ENCODE peak calls at places on chromosomes 12 and 14, in nine cellular contexts. One of them, this sample, is unnamed.

GRCh38 chr12:41473441-41473840 is 285.3 kb downstream of the PDZRN4 start:
- DNase-seq in T-helper 2 cell treated with Interferon-gamma antibody and Interleukin-4, amounts not matched to agents 5 μg/mL and 100 μg/mL, for 36 hours: no peak
- DNase-seq in GM10248: no peak
- DNase-seq in stimulated activated CD8-positive, alpha-beta memory T cell treated with anti-CD3 and anti-CD28 coated beads, Interleukin-2, amount 100 ng/mL, for 48 hours: no peak
- DNase-seq in foreskin fibroblast: no peak
- DNase-seq in sigmoid colon: no peak
- DNase-seq in HEK293T: no peak
- DNase-seq in ACHN: no peak
- DNase-seq in T-helper 22 cell: no peak
- DNase-seq in this sample: no peak

GRCh38 chr12:52141306-52141705 is 50.5 kb downstream of the KRT80 start:
- DNase-seq in stimulated activated CD8-positive, alpha-beta memory T cell treated with anti-CD3 and anti-CD28 coated beads, Interleukin-2, amount 100 ng/mL, for 48 hours: no peak
- DNase-seq in sigmoid colon: no peak
- DNase-seq in foreskin fibroblast: no peak
- DNase-seq in HEK293T: peak
- DNase-seq in ACHN: no peak
- DNase-seq in T-helper 2 cell treated with Interferon-gamma antibody and Interleukin-4, amounts not matched to agents 5 μg/mL and 100 μg/mL, for 36 hours: no peak
- DNase-seq in T-helper 22 cell: no peak
- DNase-seq in GM10248: no peak
- DNase-seq in this sample: no peak

GRCh38 chr14:95185452-95186392 is 28.4 kb upstream of the DICER1 start:
- DNase-seq in GM10248: no peak
- DNase-seq in foreskin fibroblast: peak
- DNase-seq in stimulated activated CD8-positive, alpha-beta memory T cell treated with anti-CD3 and anti-CD28 coated beads, Interleukin-2, amount 100 ng/mL, for 48 hours: no peak
- DNase-seq in T-helper 22 cell: no peak
- DNase-seq in sigmoid colon: peak
- DNase-seq in T-helper 2 cell treated with Interferon-gamma antibody and Interleukin-4, amounts not matched to agents 5 μg/mL and 100 μg/mL, for 36 hours: no peak
- DNase-seq in HEK293T: no peak
- DNase-seq in ACHN: no peak
- DNase-seq in this sample: no peak

GRCh38 chr12:80178846-80179245 is 79.5 kb downstream of the OTOGL start:
- DNase-seq in sigmoid colon: no peak
- DNase-seq in T-helper 2 cell treated with Interferon-gamma antibody and Interleukin-4, amounts not matched to agents 5 μg/mL and 100 μg/mL, for 36 hours: peak
- DNase-seq in T-helper 22 cell: no peak
- DNase-seq in GM10248: no peak
- DNase-seq in ACHN: no peak
- DNase-seq in HEK293T: no peak
- DNase-seq in foreskin fibroblast: no peak
- DNase-seq in stimulated activated CD8-positive, alpha-beta memory T cell treated with anti-CD3 and anti-CD28 coated beads, Interleukin-2, amount 100 ng/mL, for 48 hours: no peak
- DNase-seq in this sample: no peak

GRCh38 chr12:79016181-79016580 is 151.6 kb downstream of the SYT1 start:
- DNase-seq in ACHN: no peak
- DNase-seq in HEK293T: no peak
- DNase-seq in T-helper 2 cell treated with Interferon-gamma antibody and Interleukin-4, amounts not matched to agents 5 μg/mL and 100 μg/mL, for 36 hours: no peak
- DNase-seq in foreskin fibroblast: no peak
- DNase-seq in T-helper 22 cell: no peak
- DNase-seq in GM10248: no peak
- DNase-seq in stimulated activated CD8-positive, alpha-beta memory T cell treated with anti-CD3 and anti-CD28 coated beads, Interleukin-2, amount 100 ng/mL, for 48 hours: no peak
- DNase-seq in sigmoid colon: no peak
- DNase-seq in this sample: no peak

GRCh38 chr12:21416611-21417121 is 20.8 kb upstream of the PYROXD1 start:
- DNase-seq in stimulated activated CD8-positive, alpha-beta memory T cell treated with anti-CD3 and anti-CD28 coated beads, Interleukin-2, amount 100 ng/mL, for 48 hours: no peak
- DNase-seq in ACHN: peak
- DNase-seq in GM10248: no peak
- DNase-seq in foreskin fibroblast: peak
- DNase-seq in HEK293T: no peak
- DNase-seq in T-helper 2 cell treated with Interferon-gamma antibody and Interleukin-4, amounts not matched to agents 5 μg/mL and 100 μg/mL, for 36 hours: no peak
- DNase-seq in sigmoid colon: no peak
- DNase-seq in T-helper 22 cell: no peak
- DNase-seq in this sample: no peak

GRCh38 chr14:64244279-64244678 is 49.9 kb downstream of the ESR2 start:
- DNase-seq in sigmoid colon: no peak
- DNase-seq in foreskin fibroblast: no peak
- DNase-seq in T-helper 2 cell treated with Interferon-gamma antibody and Interleukin-4, amounts not matched to agents 5 μg/mL and 100 μg/mL, for 36 hours: no peak
- DNase-seq in stimulated activated CD8-positive, alpha-beta memory T cell treated with anti-CD3 and anti-CD28 coated beads, Interleukin-2, amount 100 ng/mL, for 48 hours: no peak
- DNase-seq in T-helper 22 cell: no peak
- DNase-seq in GM10248: no peak
- DNase-seq in ACHN: no peak
- DNase-seq in HEK293T: no peak
- DNase-seq in this sample: no peak

GRCh38 chr14:93219103-93219726 is 12.2 kb downstream of the UBR7 start:
- DNase-seq in foreskin fibroblast: peak
- DNase-seq in T-helper 22 cell: peak
- DNase-seq in GM10248: peak
- DNase-seq in sigmoid colon: no peak
- DNase-seq in ACHN: peak
- DNase-seq in T-helper 2 cell treated with Interferon-gamma antibody and Interleukin-4, amounts not matched to agents 5 μg/mL and 100 μg/mL, for 36 hours: no peak
- DNase-seq in HEK293T: peak
- DNase-seq in stimulated activated CD8-positive, alpha-beta memory T cell treated with anti-CD3 and anti-CD28 coated beads, Interleukin-2, amount 100 ng/mL, for 48 hours: no peak
- DNase-seq in this sample: peak

GRCh38 chr12:19465711-19466110 is 26.4 kb downstream of the AEBP2 start:
- DNase-seq in T-helper 22 cell: no peak
- DNase-seq in stimulated activated CD8-positive, alpha-beta memory T cell treated with anti-CD3 and anti-CD28 coated beads, Interleukin-2, amount 100 ng/mL, for 48 hours: no peak
- DNase-seq in ACHN: no peak
- DNase-seq in HEK293T: no peak
- DNase-seq in sigmoid colon: no peak
- DNase-seq in foreskin fibroblast: no peak
- DNase-seq in T-helper 2 cell treated with Interferon-gamma antibody and Interleukin-4, amounts not matched to agents 5 μg/mL and 100 μg/mL, for 36 hours: no peak
- DNase-seq in GM10248: no peak
- DNase-seq in this sample: no peak

GRCh38 chr12:75623631-75624118 is 112.3 kb upstream of the KRR1 start:
- DNase-seq in HEK293T: no peak
- DNase-seq in GM10248: no peak
- DNase-seq in sigmoid colon: no peak
- DNase-seq in T-helper 22 cell: no peak
- DNase-seq in T-helper 2 cell treated with Interferon-gamma antibody and Interleukin-4, amounts not matched to agents 5 μg/mL and 100 μg/mL, for 36 hours: no peak
- DNase-seq in stimulated activated CD8-positive, alpha-beta memory T cell treated with anti-CD3 and anti-CD28 coated beads, Interleukin-2, amount 100 ng/mL, for 48 hours: no peak
- DNase-seq in ACHN: peak
- DNase-seq in foreskin fibroblast: peak
- DNase-seq in this sample: no peak

GRCh38 chr12:53205747-53206146 is 1.3 kb downstream of the ITGB7 start:
- DNase-seq in sigmoid colon: no peak
- DNase-seq in HEK293T: no peak
- DNase-seq in ACHN: peak
- DNase-seq in foreskin fibroblast: peak
- DNase-seq in T-helper 22 cell: peak
- DNase-seq in T-helper 2 cell treated with Interferon-gamma antibody and Interleukin-4, amounts not matched to agents 5 μg/mL and 100 μg/mL, for 36 hours: peak
- DNase-seq in GM10248: peak
- DNase-seq in stimulated activated CD8-positive, alpha-beta memory T cell treated with anti-CD3 and anti-CD28 coated beads, Interleukin-2, amount 100 ng/mL, for 48 hours: peak
- DNase-seq in this sample: peak

GRCh38 chr14:93928184-93929047 is 1.3 kb downstream of the FAM181A start:
- DNase-seq in T-helper 2 cell treated with Interferon-gamma antibody and Interleukin-4, amounts not matched to agents 5 μg/mL and 100 μg/mL, for 36 hours: no peak
- DNase-seq in foreskin fibroblast: no peak
- DNase-seq in ACHN: no peak
- DNase-seq in stimulated activated CD8-positive, alpha-beta memory T cell treated with anti-CD3 and anti-CD28 coated beads, Interleukin-2, amount 100 ng/mL, for 48 hours: no peak
- DNase-seq in HEK293T: no peak
- DNase-seq in T-helper 22 cell: no peak
- DNase-seq in GM10248: no peak
- DNase-seq in sigmoid colon: no peak
- DNase-seq in this sample: no peak

GRCh38 chr12:108890208-108890607 is 10.3 kb downstream of the DAO start:
- DNase-seq in T-helper 22 cell: no peak
- DNase-seq in T-helper 2 cell treated with Interferon-gamma antibody and Interleukin-4, amounts not matched to agents 5 μg/mL and 100 μg/mL, for 36 hours: no peak
- DNase-seq in stimulated activated CD8-positive, alpha-beta memory T cell treated with anti-CD3 and anti-CD28 coated beads, Interleukin-2, amount 100 ng/mL, for 48 hours: no peak
- DNase-seq in GM10248: no peak
- DNase-seq in HEK293T: no peak
- DNase-seq in sigmoid colon: no peak
- DNase-seq in ACHN: peak
- DNase-seq in foreskin fibroblast: no peak
- DNase-seq in this sample: no peak

GRCh38 chr14:69818760-69819191 is 21.7 kb upstream of the SLC10A1 start:
- DNase-seq in T-helper 22 cell: peak
- DNase-seq in HEK293T: peak
- DNase-seq in sigmoid colon: no peak
- DNase-seq in ACHN: peak
- DNase-seq in GM10248: peak
- DNase-seq in T-helper 2 cell treated with Interferon-gamma antibody and Interleukin-4, amounts not matched to agents 5 μg/mL and 100 μg/mL, for 36 hours: peak
- DNase-seq in stimulated activated CD8-positive, alpha-beta memory T cell treated with anti-CD3 and anti-CD28 coated beads, Interleukin-2, amount 100 ng/mL, for 48 hours: peak
- DNase-seq in foreskin fibroblast: peak
- DNase-seq in this sample: peak

GRCh38 chr12:131260970-131261369 is 307.3 kb downstream of the ADGRD1 start:
- DNase-seq in T-helper 2 cell treated with Interferon-gamma antibody and Interleukin-4, amounts not matched to agents 5 μg/mL and 100 μg/mL, for 36 hours: no peak
- DNase-seq in ACHN: no peak
- DNase-seq in sigmoid colon: no peak
- DNase-seq in T-helper 22 cell: no peak
- DNase-seq in stimulated activated CD8-positive, alpha-beta memory T cell treated with anti-CD3 and anti-CD28 coated beads, Interleukin-2, amount 100 ng/mL, for 48 hours: no peak
- DNase-seq in GM10248: no peak
- DNase-seq in HEK293T: no peak
- DNase-seq in foreskin fibroblast: no peak
- DNase-seq in this sample: no peak

GRCh38 chr12:53241623-53242412 is 9.8 kb upstream of the RARG start:
- DNase-seq in sigmoid colon: no peak
- DNase-seq in HEK293T: no peak
- DNase-seq in GM10248: no peak
- DNase-seq in T-helper 2 cell treated with Interferon-gamma antibody and Interleukin-4, amounts not matched to agents 5 μg/mL and 100 μg/mL, for 36 hours: no peak
- DNase-seq in stimulated activated CD8-positive, alpha-beta memory T cell treated with anti-CD3 and anti-CD28 coated beads, Interleukin-2, amount 100 ng/mL, for 48 hours: no peak
- DNase-seq in foreskin fibroblast: no peak
- DNase-seq in ACHN: no peak
- DNase-seq in T-helper 22 cell: no peak
- DNase-seq in this sample: no peak

GRCh38 chr12:103731539-103731938 is 109.5 kb downstream of the NT5DC3 start:
- DNase-seq in sigmoid colon: no peak
- DNase-seq in stimulated activated CD8-positive, alpha-beta memory T cell treated with anti-CD3 and anti-CD28 coated beads, Interleukin-2, amount 100 ng/mL, for 48 hours: no peak
- DNase-seq in T-helper 2 cell treated with Interferon-gamma antibody and Interleukin-4, amounts not matched to agents 5 μg/mL and 100 μg/mL, for 36 hours: no peak
- DNase-seq in HEK293T: no peak
- DNase-seq in T-helper 22 cell: no peak
- DNase-seq in GM10248: no peak
- DNase-seq in foreskin fibroblast: no peak
- DNase-seq in ACHN: no peak
- DNase-seq in this sample: no peak

GRCh38 chr14:55332654-55333570 is 61.7 kb downstream of the FBXO34 start:
- DNase-seq in foreskin fibroblast: no peak
- DNase-seq in sigmoid colon: no peak
- DNase-seq in T-helper 22 cell: no peak
- DNase-seq in GM10248: no peak
- DNase-seq in ACHN: peak
- DNase-seq in stimulated activated CD8-positive, alpha-beta memory T cell treated with anti-CD3 and anti-CD28 coated beads, Interleukin-2, amount 100 ng/mL, for 48 hours: no peak
- DNase-seq in T-helper 2 cell treated with Interferon-gamma antibody and Interleukin-4, amounts not matched to agents 5 μg/mL and 100 μg/mL, for 36 hours: no peak
- DNase-seq in HEK293T: no peak
- DNase-seq in this sample: no peak

GRCh38 chr12:57749061-57749460 is 3.0 kb downstream of the CDK4 start:
- DNase-seq in sigmoid colon: peak
- DNase-seq in T-helper 22 cell: no peak
- DNase-seq in T-helper 2 cell treated with Interferon-gamma antibody and Interleukin-4, amounts not matched to agents 5 μg/mL and 100 μg/mL, for 36 hours: no peak
- DNase-seq in ACHN: no peak
- DNase-seq in stimulated activated CD8-positive, alpha-beta memory T cell treated with anti-CD3 and anti-CD28 coated beads, Interleukin-2, amount 100 ng/mL, for 48 hours: no peak
- DNase-seq in foreskin fibroblast: no peak
- DNase-seq in HEK293T: no peak
- DNase-seq in GM10248: no peak
- DNase-seq in this sample: no peak

GRCh38 chr14:30656190-30656632 is 34.1 kb downstream of the SCFD1 start:
- DNase-seq in T-helper 2 cell treated with Interferon-gamma antibody and Interleukin-4, amounts not matched to agents 5 μg/mL and 100 μg/mL, for 36 hours: no peak
- DNase-seq in HEK293T: peak
- DNase-seq in T-helper 22 cell: no peak
- DNase-seq in sigmoid colon: no peak
- DNase-seq in foreskin fibroblast: peak
- DNase-seq in ACHN: peak
- DNase-seq in GM10248: peak
- DNase-seq in stimulated activated CD8-positive, alpha-beta memory T cell treated with anti-CD3 and anti-CD28 coated beads, Interleukin-2, amount 100 ng/mL, for 48 hours: peak
- DNase-seq in this sample: no peak

GRCh38 chr14:73236157-73236556 is 1.1 kb upstream of the PAPLN start:
- DNase-seq in stimulated activated CD8-positive, alpha-beta memory T cell treated with anti-CD3 and anti-CD28 coated beads, Interleukin-2, amount 100 ng/mL, for 48 hours: no peak
- DNase-seq in HEK293T: no peak
- DNase-seq in T-helper 22 cell: no peak
- DNase-seq in T-helper 2 cell treated with Interferon-gamma antibody and Interleukin-4, amounts not matched to agents 5 μg/mL and 100 μg/mL, for 36 hours: no peak
- DNase-seq in ACHN: no peak
- DNase-seq in sigmoid colon: peak
- DNase-seq in GM10248: no peak
- DNase-seq in foreskin fibroblast: no peak
- DNase-seq in this sample: no peak

GRCh38 chr14:105894125-105894977 is 368.0 kb downstream of the TMEM121 start:
- DNase-seq in HEK293T: no peak
- DNase-seq in GM10248: peak
- DNase-seq in ACHN: no peak
- DNase-seq in foreskin fibroblast: no peak
- DNase-seq in T-helper 22 cell: no peak
- DNase-seq in T-helper 2 cell treated with Interferon-gamma antibody and Interleukin-4, amounts not matched to agents 5 μg/mL and 100 μg/mL, for 36 hours: no peak
- DNase-seq in stimulated activated CD8-positive, alpha-beta memory T cell treated with anti-CD3 and anti-CD28 coated beads, Interleukin-2, amount 100 ng/mL, for 48 hours: no peak
- DNase-seq in sigmoid colon: peak
- DNase-seq in this sample: no peak

GRCh38 chr12:57491393-57492280 is 3.8 kb downstream of the MARS1 start:
- DNase-seq in sigmoid colon: no peak
- DNase-seq in foreskin fibroblast: no peak
- DNase-seq in ACHN: peak
- DNase-seq in GM10248: no peak
- DNase-seq in T-helper 2 cell treated with Interferon-gamma antibody and Interleukin-4, amounts not matched to agents 5 μg/mL and 100 μg/mL, for 36 hours: no peak
- DNase-seq in stimulated activated CD8-positive, alpha-beta memory T cell treated with anti-CD3 and anti-CD28 coated beads, Interleukin-2, amount 100 ng/mL, for 48 hours: no peak
- DNase-seq in HEK293T: no peak
- DNase-seq in T-helper 22 cell: no peak
- DNase-seq in this sample: no peak

GRCh38 chr14:65585216-65585615 is 172.7 kb downstream of the FUT8 start:
- DNase-seq in stimulated activated CD8-positive, alpha-beta memory T cell treated with anti-CD3 and anti-CD28 coated beads, Interleukin-2, amount 100 ng/mL, for 48 hours: no peak
- DNase-seq in T-helper 2 cell treated with Interferon-gamma antibody and Interleukin-4, amounts not matched to agents 5 μg/mL and 100 μg/mL, for 36 hours: no peak
- DNase-seq in GM10248: no peak
- DNase-seq in ACHN: no peak
- DNase-seq in sigmoid colon: no peak
- DNase-seq in HEK293T: no peak
- DNase-seq in foreskin fibroblast: no peak
- DNase-seq in T-helper 22 cell: no peak
- DNase-seq in this sample: no peak

This sample was measured in effector memory CD4-positive, alpha-beta T cell.